ENCODE peak calls at places on chromosomes 5 and 9, in six cellular contexts. V is D341Med; Y is GM12865; Z is anterior cingulate cortex; O is activated T-cell treated with anti-CD3 and anti-CD28 coated beads for 24 hours; D is activated CD4-positive, alpha-beta T cell treated with anti-CD3 and anti-CD28 coated beads for 48 hours. E is an unnamed sample.

GRCh38 chr9:17251100-17251499 is 116.3 kb downstream of the CNTLN start:
- DNase-seq in V (no peak), Y (no peak), Z (no peak), O (no peak), D (no peak), E (no peak)

GRCh38 chr5:78162253-78162862 is 132.1 kb downstream of the AP3B1 start:
- DNase-seq in V (peak), Y (peak), Z (peak), O (no peak), D (no peak), E (no peak)

GRCh38 chr5:113199122-113199905 is 222.7 kb downstream of the DCP2 start:
- DNase-seq in V (no peak), Y (no peak), Z (no peak), O (no peak), D (no peak), E (no peak)

GRCh38 chr9:5886114-5886939 is 4.4 kb upstream of the MLANA start:
- DNase-seq in V (peak), Y (peak), Z (peak), O (peak), D (peak), E (peak)

GRCh38 chr5:140109050-140109817 is 4.7 kb upstream of the PURA start:
- DNase-seq in V (no peak), Y (no peak), Z (peak), O (no peak), D (no peak), E (no peak)

GRCh38 chr5:80245986-80246781 is 9.7 kb downstream of the SERINC5 start:
- DNase-seq in V (no peak), Y (no peak), Z (no peak), O (no peak), D (no peak), E (no peak)

GRCh38 chr9:134434896-134435506 is 108.7 kb downstream of the RXRA start:
- DNase-seq in V (peak), Y (no peak), Z (peak), O (no peak), D (no peak), E (no peak)

GRCh38 chr5:76688836-76689235 is 27.1 kb upstream of the F2R start:
- DNase-seq in V (no peak), Y (no peak), Z (no peak), O (no peak), D (no peak), E (no peak)

GRCh38 chr9:72132052-72132451 is 17.2 kb upstream of the GDA start:
- DNase-seq in V (no peak), Y (no peak), Z (no peak), O (no peak), D (no peak), E (no peak)

GRCh38 chr5:92017786-92018185 is 634.7 kb upstream of the ARRDC3 start:
- DNase-seq in V (no peak), Y (no peak), Z (no peak), O (no peak), D (no peak), E (no peak)

GRCh38 chr5:103021310-103021709 is 98.6 kb downstream of the GIN1 start:
- DNase-seq in V (no peak), Y (peak), Z (no peak), O (no peak), D (no peak), E (no peak)

GRCh38 chr5:43202380-43202779 is 10.4 kb downstream of the NIM1K start:
- DNase-seq in V (no peak), Y (no peak), Z (no peak), O (no peak), D (no peak), E (no peak)

GRCh38 chr9:21656776-21657637 is 145.4 kb upstream of the MTAP start:
- DNase-seq in V (no peak), Y (no peak), Z (no peak), O (no peak), D (no peak), E (no peak)

GRCh38 chr9:77575785-77576184 is 72.3 kb downstream of the GNA14 start:
- DNase-seq in V (no peak), Y (peak), Z (no peak), O (no peak), D (peak), E (no peak)

GRCh38 chr5:180334751-180335613 is 18.2 kb downstream of the GFPT2 start:
- DNase-seq in V (no peak), Y (no peak), Z (no peak), O (no peak), D (no peak), E (no peak)

GRCh38 chr9:93226819-93227218 is 42.9 kb downstream of the WNK2 start:
- DNase-seq in V (no peak), Y (no peak), Z (no peak), O (no peak), D (no peak), E (no peak)

GRCh38 chr9:8732367-8733075 is 932.9 kb upstream of the DMAC1 start:
- DNase-seq in V (no peak), Y (no peak), Z (no peak), O (no peak), D (no peak), E (no peak)

GRCh38 chr5:132056610-132057497 is 3.6 kb upstream of the IL3 start:
- DNase-seq in V (peak), Y (no peak), Z (no peak), O (no peak), D (no peak), E (no peak)

GRCh38 chr5:88930336-88930735 is 47.4 kb upstream of the MEF2C start:
- DNase-seq in V (no peak), Y (no peak), Z (no peak), O (no peak), D (no peak), E (no peak)

GRCh38 chr9:126154869-126155268 is 171.8 kb upstream of the MVB12B start:
- DNase-seq in V (peak), Y (no peak), Z (no peak), O (no peak), D (no peak), E (no peak)

GRCh38 chr5:171595801-171596231 is 176.4 kb downstream of the FGF18 start:
- DNase-seq in V (no peak), Y (peak), Z (no peak), O (no peak), D (peak), E (no peak)

GRCh38 chr5:82408033-82408432 is 129.9 kb upstream of the RPS23 start:
- DNase-seq in V (no peak), Y (no peak), Z (no peak), O (no peak), D (no peak), E (no peak)

GRCh38 chr5:73387630-73388370 is 60.8 kb downstream of the FOXD1 start:
- DNase-seq in V (no peak), Y (peak), Z (no peak), O (no peak), D (no peak), E (peak)

GRCh38 chr9:13268469-13268868 is 11.0 kb downstream of the MPDZ start:
- DNase-seq in V (no peak), Y (no peak), Z (no peak), O (no peak), D (no peak), E (no peak)

GRCh38 chr9:97759611-97760288 is 62.6 kb upstream of the XPA start:
- DNase-seq in V (no peak), Y (no peak), Z (peak), O (no peak), D (no peak), E (no peak)

GRCh38 chr5:121691478-121691877 is 160.2 kb upstream of the FTMT start:
- DNase-seq in V (no peak), Y (no peak), Z (no peak), O (no peak), D (no peak), E (no peak)

GRCh38 chr5:112930082-112930344 is 8.0 kb upstream of the REEP5 start:
- DNase-seq in V (no peak), Y (peak), Z (no peak), O (no peak), D (no peak), E (no peak)

GRCh38 chr5:10328323-10328722 is 20.6 kb upstream of the CMBL start:
- DNase-seq in V (no peak), Y (no peak), Z (no peak), O (no peak), D (no peak), E (no peak)

GRCh38 chr5:56279291-56279690 is 46.2 kb upstream of the ANKRD55 start:
- DNase-seq in V (no peak), Y (no peak), Z (no peak), O (no peak), D (no peak), E (no peak)

GRCh38 chr9:71719585-71719984 is 48.7 kb downstream of the CEMIP2 start:
- DNase-seq in V (no peak), Y (no peak), Z (peak), O (no peak), D (no peak), E (no peak)

GRCh38 chr9:26779072-26779471 is 113.5 kb downstream of the CAAP1 start:
- DNase-seq in V (no peak), Y (no peak), Z (no peak), O (no peak), D (no peak), E (no peak)

GRCh38 chr9:137757139-137757538 is 120.4 kb upstream of the CACNA1B start:
- DNase-seq in V (no peak), Y (no peak), Z (no peak), O (no peak), D (no peak), E (no peak)

GRCh38 chr5:147040856-147041255 is 162.3 kb upstream of the PPP2R2B start:
- DNase-seq in V (no peak), Y (no peak), Z (no peak), O (no peak), D (no peak), E (no peak)

GRCh38 chr9:104970588-104970987 is 42.6 kb upstream of the ABCA1 start:
- DNase-seq in V (no peak), Y (no peak), Z (no peak), O (no peak), D (no peak), E (no peak)

E was measured in activated T-helper 1 cell treated with anti-CD3 and anti-CD28 coated beads, Interleukin-12 subunit alpha, Interleukin-12 subunit beta, Interleukin-2, Interleukin-4 antibody, amounts not matched to agents 30 ng/mL and 10 ng/mL and 1 ng/mL, durations not matched to agents 14 hours and 24 hours and 36 hours.